ENCODE peak calls at places on chromosomes 5 and 9, in four cellular contexts. H is fibroblast of pulmonary artery; L is stimulated activated CD4-positive, alpha-beta T cell treated with anti-CD3 and anti-CD28 coated beads, Interleukin-2, amount 100 ng/mL, for 48 hours; K is WTC11. J is an unnamed sample.

GRCh38 chr5:177457239-177458121 is 10.9 kb downstream of the PRR7 start:
- DNase-seq in H (peak), L (peak), K (peak), J (peak)

GRCh38 chr5:149268928-149269557 is 2.6 kb upstream of the AFAP1L1 start:
- DNase-seq in H (peak), L (no peak), K (no peak), J (peak)

GRCh38 chr9:125825762-125826161 is 78.6 kb downstream of the PBX3 start:
- DNase-seq in H (no peak), L (no peak), K (no peak), J (no peak)

GRCh38 chr9:8860925-8861324 is 1061.3 kb upstream of the DMAC1 start:
- DNase-seq in H (peak), L (no peak), K (no peak), J (no peak)

GRCh38 chr9:79221084-79221483 is 350.7 kb upstream of the TLE4 start:
- DNase-seq in H (peak), L (no peak), K (no peak), J (no peak)

GRCh38 chr9:38087934-38088925 is 19.2 kb upstream of the SHB start:
- DNase-seq in H (peak), L (peak), K (peak), J (peak)

GRCh38 chr9:93035821-93036351 is 22.6 kb upstream of the SUSD3 start:
- DNase-seq in H (no peak), L (no peak), K (no peak), J (peak)

GRCh38 chr5:32833127-32833526 is 122.0 kb downstream of the NPR3 start:
- DNase-seq in H (no peak), L (no peak), K (no peak), J (no peak)

GRCh38 chr5:68456756-68457217 is 241.2 kb downstream of the PIK3R1 start:
- DNase-seq in H (peak), L (no peak), K (no peak), J (no peak)

GRCh38 chr9:110744753-110745522 is 76.3 kb downstream of the MUSK start:
- DNase-seq in H (peak), L (no peak), K (no peak), J (no peak)

GRCh38 chr9:114394523-114395193 is 6.9 kb upstream of the AKNA start:
- DNase-seq in H (no peak), L (no peak), K (no peak), J (no peak)

GRCh38 chr9:101400120-101400519 is 1.5 kb downstream of the ZNF189 start:
- DNase-seq in H (peak), L (no peak), K (no peak), J (no peak)

GRCh38 chr5:61575103-61575502 is 243.0 kb downstream of the ZSWIM6 start:
- DNase-seq in H (peak), L (no peak), K (no peak), J (peak)

GRCh38 chr5:80686757-80687156 is 32.0 kb upstream of the DHFR start:
- DNase-seq in H (peak), L (no peak), K (no peak), J (peak)

GRCh38 chr9:134372621-134373267 is 46.5 kb downstream of the RXRA start:
- DNase-seq in H (no peak), L (no peak), K (no peak), J (no peak)

GRCh38 chr5:134051305-134051704 is 46.5 kb upstream of the VDAC1 start:
- DNase-seq in H (peak), L (no peak), K (no peak), J (no peak)

GRCh38 chr5:71899865-71900342 is 180.8 kb downstream of the CARTPT start:
- DNase-seq in H (no peak), L (no peak), K (no peak), J (no peak)

GRCh38 chr5:175593794-175594193 is 64.1 kb upstream of the HRH2 start:
- DNase-seq in H (no peak), L (no peak), K (no peak), J (no peak)

GRCh38 chr5:66440202-66440680 is 156.0 kb upstream of the MAST4 start:
- DNase-seq in H (peak), L (peak), K (no peak), J (peak)

GRCh38 chr5:160445132-160445531 is 23.5 kb downstream of the PTTG1 start:
- DNase-seq in H (no peak), L (no peak), K (no peak), J (no peak)

GRCh38 chr5:172453986-172454354 is 355 bp downstream of the SH3PXD2B start:
- DNase-seq in H (peak), L (no peak), K (peak), J (no peak)

GRCh38 chr9:97807681-97808080 is 45.3 kb upstream of the FOXE1 start:
- DNase-seq in H (no peak), L (no peak), K (no peak), J (no peak)

GRCh38 chr9:136551401-136552116 is 5.7 kb upstream of the NOTCH1 start:
- DNase-seq in H (peak), L (no peak), K (peak), J (no peak)

GRCh38 chr5:97046270-97046982 is 96.0 kb downstream of the LIX1 start:
- DNase-seq in H (peak), L (no peak), K (no peak), J (peak)

GRCh38 chr9:2874001-2874750 is 30.3 kb upstream of the PUM3 start:
- DNase-seq in H (peak), L (no peak), K (no peak), J (no peak)

J was measured in SK-MEL-5.